ENCODE peak calls at places on chromosome 9, in eight cellular contexts. C is NCI-H748 treated with DMSO at 0.1 percent for 48 hours; M is D341Med; P is stimulated activated CD8-positive, alpha-beta memory T cell treated with anti-CD3 and anti-CD28 coated beads, Interleukin-15, amount 100 ng/mL, for 24 hours; T is NCI-H2171; U is NCI-H510A; F is RWPE1; S is H54. J is an unnamed sample.

GRCh38 chr9:134972140-134972539 is 54.4 kb upstream of the FCN1 start:
- DNase-seq in C (no peak), S (no peak), M (no peak), T (no peak), P (no peak), F (no peak), U (no peak), J (no peak)

GRCh38 chr9:137160716-137161557 is 8.9 kb downstream of the LRRC26 start:
- DNase-seq in F (no peak), T (peak; percentile 99), C (no peak), S (no peak), M (no peak), U (peak; percentile 35), P (no peak), J (no peak)

GRCh38 chr9:71684566-71684965 is 83.7 kb downstream of the CEMIP2 start:
- DNase-seq in P (no peak), M (no peak), T (no peak), F (no peak), C (no peak), S (no peak), U (no peak), J (no peak)

GRCh38 chr9:128911529-128912035 is 9.2 kb upstream of the PHYHD1 start:
- DNase-seq in F (no peak), C (no peak), S (peak; percentile 84), M (no peak), P (no peak), U (no peak), T (no peak), J (peak; percentile 87)

GRCh38 chr9:72315510-72316287 is 49.3 kb downstream of the ZFAND5 start:
- DNase-seq in C (no peak), M (peak; percentile 76), P (no peak), T (peak; percentile 67), U (no peak), F (no peak), S (peak; percentile 22), J (peak; percentile 82)

GRCh38 chr9:109411818-109412352 is 86.2 kb downstream of the PTPN3 start:
- DNase-seq in P (no peak), T (peak; percentile 16), U (no peak), M (peak; percentile 46), C (no peak), F (peak; percentile 28), S (peak; percentile 41), J (peak; percentile 75)

GRCh38 chr9:19284729-19285128 is 54.2 kb downstream of the DENND4C start:
- DNase-seq in U (no peak), S (no peak), F (no peak), M (no peak), P (no peak), C (no peak), T (no peak), J (no peak)

GRCh38 chr9:3708751-3709150 is 182.9 kb upstream of the RFX3 start:
- DNase-seq in F (no peak), T (peak; percentile 72), P (no peak), M (peak; percentile 27), U (no peak), S (no peak), C (peak; percentile 21), J (no peak)

GRCh38 chr9:38048319-38048969 is 20.6 kb downstream of the SHB start:
- DNase-seq in U (no peak), M (no peak), P (no peak), C (no peak), F (no peak), T (no peak), S (no peak), J (no peak)

GRCh38 chr9:19551124-19551929 is 142.5 kb downstream of the ACER2 start:
- DNase-seq in U (no peak), S (no peak), T (no peak), F (no peak), C (peak; percentile 36), M (no peak), P (no peak), J (peak; percentile 80)

GRCh38 chr9:137076636-137077009 is 694 bp upstream of the UAP1L1 start:
- DNase-seq in F (no peak), U (no peak), T (no peak), S (no peak), C (no peak), P (no peak), M (no peak), J (no peak)

GRCh38 chr9:114512337-114512874 is 7.1 kb upstream of the WHRN start:
- DNase-seq in P (no peak), U (no peak), M (no peak), F (no peak), C (no peak), T (no peak), S (no peak), J (no peak)

GRCh38 chr9:114283551-114284111 is 39.3 kb upstream of the ORM1 start:
- DNase-seq in M (no peak), P (no peak), T (no peak), F (no peak), U (no peak), S (no peak), C (no peak), J (peak; percentile 35)

GRCh38 chr9:91727316-91727861 is 222.6 kb downstream of the ROR2 start:
- DNase-seq in C (peak; percentile 15), T (no peak), F (peak; percentile 87), S (peak; percentile 94), P (no peak), M (peak; percentile 68), U (peak; percentile 33), J (peak; percentile 85)

GRCh38 chr9:5425006-5425628 is 12.6 kb downstream of the PLGRKT start:
- DNase-seq in C (peak; percentile 13), T (no peak), F (peak; percentile 2), S (no peak), U (no peak), P (no peak), M (peak; percentile 31), J (no peak)

GRCh38 chr9:123265833-123266232 is 2.6 kb downstream of the STRBP start:
- DNase-seq in M (no peak), P (no peak), C (no peak), F (no peak), T (no peak), S (peak; percentile 44), U (no peak), J (no peak)

GRCh38 chr9:127283917-127284316 is 19.3 kb downstream of the GARNL3 start:
- DNase-seq in T (no peak), M (peak; percentile 58), P (no peak), F (peak; percentile 35), C (no peak), U (no peak), S (no peak), J (peak; percentile 62)

GRCh38 chr9:37862530-37862929 is 41.4 kb downstream of the SLC25A51 start:
- DNase-seq in F (no peak), T (no peak), P (no peak), U (no peak), M (no peak), C (no peak), S (no peak), J (no peak)

GRCh38 chr9:128706671-128707381 is 4.5 kb downstream of the PKN3 start:
- DNase-seq in C (no peak), F (no peak), U (no peak), T (no peak), P (no peak), M (no peak), S (no peak), J (peak; percentile 83)

GRCh38 chr9:72228282-72228681 is 79.0 kb downstream of the GDA start:
- DNase-seq in S (no peak), C (no peak), U (no peak), F (no peak), T (no peak), P (no peak), M (no peak), J (no peak)

J was measured in endodermal cell.